ENCODE peak calls at places on chromosomes 11 and 22, in six cellular contexts. N is GM12891, K is K562, Z is H1, B is HepG2, R is GM12878. M is an unnamed sample.

GRCh38 chr11:126501641-126502040 is 146.2 kb downstream of the ST3GAL4 start:
- DNase-seq in K (no peak), B (no peak), Z (no peak), N (no peak), R (no peak), M (no peak)

GRCh38 chr11:25423436-25424184 is 908.3 kb upstream of the ANO3 start:
- DNase-seq in K (no peak), R (no peak), B (no peak), Z (no peak), N (no peak), M (no peak)

GRCh38 chr22:45069925-45070324 is 60.1 kb upstream of the PHF21B start:
- DNase-seq in N (no peak), Z (no peak), B (no peak), R (no peak), K (no peak), M (no peak)

GRCh38 chr11:3929689-3930088 is 74.2 kb downstream of the STIM1 start:
- DNase-seq in K (no peak), Z (no peak), B (no peak), R (no peak), N (no peak), M (no peak)

GRCh38 chr22:47366026-47366767 is 603.7 kb downstream of the TBC1D22A start:
- DNase-seq in R (no peak), Z (no peak), N (no peak), B (no peak), K (no peak), M (no peak)

GRCh38 chr11:72658989-72659640 is 15.1 kb downstream of the PDE2A start:
- DNase-seq in R (no peak), K (no peak), B (no peak), Z (no peak), N (no peak), M (no peak)

GRCh38 chr11:26276798-26277424 is 55.0 kb upstream of the ANO3 start:
- DNase-seq in N (peak), K (peak), Z (peak), B (peak), R (no peak), M (no peak)

GRCh38 chr11:1554981-1555712 is 16.9 kb downstream of the DUSP8 start:
- DNase-seq in Z (no peak), R (no peak), N (no peak), B (no peak), K (no peak), M (no peak)

GRCh38 chr11:112597290-112597689 is 336.6 kb upstream of the PLET1 start:
- DNase-seq in Z (no peak), N (no peak), R (no peak), K (no peak), B (no peak), M (no peak)

GRCh38 chr11:65362320-65362931 is 7.9 kb downstream of the TIGD3 start:
- DNase-seq in K (peak), R (peak), B (no peak), N (no peak), Z (no peak), M (no peak)

GRCh38 chr22:29309332-29310064 is 3.0 kb downstream of the GAS2L1 start:
- DNase-seq in N (peak), R (no peak), K (peak), Z (no peak), B (no peak), M (peak)

GRCh38 chr22:29683536-29683935 is 36.3 kb upstream of the CABP7 start:
- DNase-seq in N (no peak), K (no peak), Z (no peak), B (no peak), R (no peak), M (no peak)

GRCh38 chr11:92810423-92810822 is 159.0 kb upstream of the MTNR1B start:
- DNase-seq in N (no peak), R (no peak), B (no peak), K (no peak), Z (no peak), M (no peak)

GRCh38 chr22:46941958-46942815 is 179.7 kb downstream of the TBC1D22A start:
- DNase-seq in B (no peak), R (no peak), Z (no peak), N (no peak), K (no peak), M (no peak)

GRCh38 chr22:19448076-19448607 is 631 bp upstream of the C22orf39 start:
- DNase-seq in K (peak), B (peak), N (peak), R (no peak), Z (no peak), M (peak)

GRCh38 chr11:68542617-68543016 is 82.1 kb downstream of the PPP6R3 start:
- DNase-seq in Z (no peak), R (no peak), N (no peak), B (no peak), K (no peak), M (no peak)

GRCh38 chr11:36164522-36165250 is 124.5 kb downstream of the COMMD9 start:
- DNase-seq in Z (no peak), B (no peak), K (no peak), N (no peak), R (no peak), M (no peak)

GRCh38 chr22:25053153-25053805 is 100.8 kb downstream of the KIAA1671 start:
- DNase-seq in R (no peak), Z (no peak), B (peak), K (no peak), N (no peak), M (no peak)

GRCh38 chr22:26763633-26764295 is 106.4 kb downstream of the MIAT start:
- DNase-seq in K (no peak), N (no peak), B (peak), Z (no peak), R (no peak), M (no peak)

GRCh38 chr11:122803716-122804115 is 34.6 kb upstream of the CRTAM start:
- DNase-seq in N (no peak), B (no peak), Z (no peak), K (no peak), R (no peak), M (no peak)

GRCh38 chr11:131864205-131864604 is 493.8 kb downstream of the NTM start:
- DNase-seq in R (no peak), K (no peak), Z (no peak), B (no peak), N (no peak), M (no peak)

GRCh38 chr11:63929616-63930015 is 9.2 kb upstream of the NAA40 start:
- DNase-seq in R (no peak), Z (no peak), N (no peak), B (no peak), K (no peak), M (no peak)

GRCh38 chr11:68259122-68259959 is 12.4 kb downstream of the C11orf24 start:
- DNase-seq in Z (no peak), K (no peak), B (no peak), N (no peak), R (no peak), M (no peak)

GRCh38 chr11:103676413-103676812 is 360.0 kb upstream of the DDI1 start:
- DNase-seq in Z (no peak), R (no peak), K (no peak), B (no peak), N (no peak), M (no peak)

GRCh38 chr22:48944433-48944755 is 883.3 kb downstream of the BRD1 start:
- DNase-seq in Z (no peak), B (no peak), R (no peak), N (no peak), K (no peak), M (no peak)

GRCh38 chr22:28014141-28015055 is 95.3 kb upstream of the PITPNB start:
- DNase-seq in B (no peak), K (no peak), N (no peak), Z (no peak), R (no peak), M (no peak)

GRCh38 chr11:76910620-76911414 is 50.1 kb downstream of the ACER3 start:
- DNase-seq in B (no peak), N (no peak), R (no peak), Z (no peak), K (peak), M (no peak)

GRCh38 chr11:71946144-71946571 is 17.3 kb downstream of the RNF121 start:
- DNase-seq in R (no peak), N (no peak), Z (no peak), B (peak), K (no peak), M (no peak)

GRCh38 chr11:24234822-24235508 is 261.9 kb upstream of the LUZP2 start:
- DNase-seq in B (no peak), R (no peak), Z (no peak), N (no peak), K (no peak), M (no peak)

GRCh38 chr11:28529540-28530410 is 421.6 kb downstream of the METTL15 start:
- DNase-seq in K (peak), R (no peak), N (no peak), Z (no peak), B (peak), M (no peak)

DNA sequence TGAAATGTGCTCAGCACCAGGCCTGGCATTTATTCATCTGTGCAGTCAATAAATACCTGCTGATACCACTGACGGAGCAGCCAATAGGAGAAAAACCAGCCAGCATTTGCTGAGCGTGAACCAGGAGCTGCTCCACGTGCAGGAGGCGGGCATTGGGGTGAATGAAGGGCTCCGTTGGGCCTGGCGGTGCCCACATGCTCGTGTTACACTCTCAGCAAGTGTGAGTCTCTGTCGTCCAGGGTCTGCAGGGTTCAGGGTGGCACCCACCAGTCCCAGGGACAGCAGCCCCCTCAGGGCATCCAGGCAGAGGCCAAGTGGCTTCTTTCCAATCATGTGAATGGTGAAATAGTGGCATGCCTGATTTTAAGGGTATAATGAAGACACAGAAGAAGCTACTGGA is 4.2 kb upstream of the RPS19BP1 start:
- DNase-seq in R (no peak), K (no peak), B (no peak), Z (no peak), N (no peak), M (no peak)
- TF ChIP-seq TAF1 in R (no peak), K (no peak), B (no peak), Z (no peak), N (no peak), M (no peak)

DNA sequence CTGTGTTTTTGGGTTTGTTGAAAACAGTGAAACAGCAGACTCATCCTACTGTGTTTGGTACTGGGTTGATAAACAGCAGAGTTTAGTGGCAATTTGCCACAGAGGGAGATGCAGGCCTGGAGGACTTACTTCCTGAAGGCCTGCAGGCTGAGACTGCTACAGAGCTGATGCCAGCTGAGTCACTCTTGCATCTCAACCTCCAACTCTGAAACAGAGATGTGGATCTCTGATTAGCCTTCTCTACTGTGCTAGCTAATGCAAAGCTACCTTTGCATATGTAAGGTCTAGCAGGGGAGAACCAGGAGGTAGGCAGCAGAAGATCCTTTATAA is 14.3 kb downstream of the ATP5MG start:
- DNase-seq in R (no peak), K (peak), Z (no peak), N (no peak), B (no peak), M (no peak)
- TF ChIP-seq POLR2AphosphoS5 in R (no peak), K (peak), Z (no peak), N (no peak), B (no peak), M (no peak)

DNA sequence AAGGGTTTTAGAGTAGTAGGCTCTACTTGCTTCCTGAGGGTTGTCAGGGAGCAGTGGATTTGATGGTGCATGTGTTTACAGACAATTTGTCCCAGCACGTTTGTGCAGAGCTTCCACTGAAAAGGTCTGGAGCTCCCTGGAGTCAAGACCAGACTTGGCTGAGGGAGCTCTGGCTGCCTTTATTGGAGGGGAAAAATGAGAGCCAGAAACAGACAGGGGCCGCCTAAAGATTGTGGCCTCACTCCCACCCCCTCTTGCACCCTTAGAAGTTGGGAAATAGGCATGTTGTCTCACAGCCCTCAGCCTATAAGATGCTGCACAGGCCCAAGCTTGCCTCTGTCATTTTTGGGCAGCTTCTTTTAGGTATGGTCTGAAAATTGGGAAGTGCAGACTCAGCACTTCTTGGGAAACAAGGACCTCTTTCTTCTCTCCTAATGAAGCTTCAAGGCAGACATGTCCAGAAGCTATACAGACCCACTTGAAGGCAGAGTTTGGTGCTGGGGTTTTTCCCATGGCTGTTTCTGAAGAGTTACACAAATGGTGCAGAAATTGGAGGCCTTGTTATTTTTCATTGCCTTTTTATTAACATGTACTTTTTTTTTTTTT is 55.1 kb downstream of the AMOTL1 start:
- DNase-seq in B (no peak), N (no peak), K (no peak), Z (no peak), R (no peak), M (no peak)
- TF ChIP-seq POLR2A in B (no peak), N (no peak), K (no peak), Z (no peak), R (no peak), M (no peak)

DNA sequence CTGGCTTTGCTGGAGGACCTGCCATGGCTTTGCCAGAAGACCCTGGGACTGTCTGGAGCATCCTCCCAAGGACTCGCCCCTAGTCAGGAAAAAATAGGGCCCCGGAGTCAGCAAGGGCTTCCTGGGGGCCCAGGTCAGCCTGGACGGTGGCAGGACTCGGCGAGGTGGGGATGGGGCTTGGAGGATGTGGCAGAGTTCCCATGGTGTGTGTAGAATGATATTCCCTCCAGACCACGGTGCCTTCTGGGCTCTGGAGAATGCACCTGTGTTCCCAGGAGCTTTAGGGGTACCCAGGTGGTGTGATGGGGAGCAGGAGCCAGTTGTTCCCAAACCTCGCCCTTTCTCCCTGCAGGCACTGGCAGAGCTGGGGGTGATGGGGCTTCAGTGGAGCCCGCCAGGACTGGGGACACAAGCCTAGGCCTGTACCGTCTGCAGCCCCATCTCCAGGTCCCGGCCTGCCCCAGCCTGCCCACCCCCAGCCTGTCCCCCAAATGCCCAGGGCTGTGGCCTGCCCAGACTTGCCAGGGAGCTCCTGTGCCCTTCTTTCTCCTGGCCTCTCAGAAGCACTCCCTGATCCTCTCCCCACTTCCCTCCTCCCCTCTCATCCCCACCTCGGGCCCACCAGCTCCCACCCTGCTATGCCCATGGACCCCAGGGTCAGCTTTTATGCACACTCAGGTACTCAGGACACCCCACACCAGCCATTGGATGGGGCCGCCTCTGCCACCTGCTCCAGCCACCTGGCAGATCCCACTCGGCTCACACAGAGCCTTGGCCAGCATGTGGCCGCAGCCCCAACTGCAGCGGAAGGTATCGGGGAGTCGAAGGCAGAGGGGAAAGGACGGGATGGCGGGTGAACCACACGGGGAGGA is 82.2 kb downstream of the CDKN1C start:
- DNase-seq in R (no peak), Z (no peak), K (no peak), N (no peak), B (no peak), M (no peak)
- TF ChIP-seq TAF1 in R (no peak), Z (no peak), K (no peak), N (no peak), B (no peak), M (no peak)

GRCh38 chr11:107666911-107667568 is 44.8 kb downstream of the SLN start:
- DNase-seq in N (no peak), K (no peak), B (no peak), Z (no peak), R (no peak), M (no peak)
- TF ChIP-seq POLR2AphosphoS5 in N (no peak), K (no peak), B (no peak), Z (no peak), R (no peak), M (no peak)

DNA sequence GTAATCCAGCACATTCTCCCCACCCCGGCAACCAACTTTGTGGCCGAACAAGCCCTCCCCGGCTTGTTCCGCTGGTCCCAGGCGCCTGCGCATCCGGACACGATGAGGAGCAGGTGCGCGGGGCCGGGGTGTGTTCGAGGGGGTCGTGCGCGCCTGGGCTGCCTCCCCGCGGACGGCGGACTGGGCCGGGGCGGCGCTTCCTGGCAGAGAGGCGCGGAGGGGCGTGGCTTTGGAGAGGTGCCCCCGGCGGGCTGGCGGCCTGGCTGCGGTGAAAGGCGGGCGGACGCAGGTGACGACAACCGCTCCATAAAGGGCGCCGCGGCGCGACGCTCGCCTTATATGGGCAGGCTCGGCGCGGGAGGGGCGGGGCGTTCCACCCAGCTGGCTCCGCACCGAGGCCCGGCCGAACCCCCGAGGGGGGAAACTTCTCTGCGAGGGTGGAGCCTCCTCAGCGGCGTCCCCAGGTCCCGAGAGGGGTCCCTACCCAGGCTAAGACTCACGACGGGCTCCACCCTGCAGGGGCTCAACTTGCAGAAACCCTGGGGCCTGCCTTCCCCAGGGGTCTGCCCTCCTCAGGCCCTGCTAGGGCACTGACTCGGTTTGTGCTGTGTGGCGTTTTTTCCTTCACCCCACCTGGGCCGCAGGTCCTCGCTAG is 26.4 kb downstream of the TXN2 start:
- DNase-seq in R (peak), Z (peak), K (peak), B (no peak), N (peak), M (peak)
- TF ChIP-seq POLR2A in R (peak), Z (peak), K (peak), B (no peak), N (peak), M (peak)